ENCODE peak calls at places on chromosome 14, in four cellular contexts. U is transverse colon, V is lower leg skin, G is GM12891. F is an unnamed sample.

GRCh38 chr14:61174395-61175386 is 106.4 kb downstream of the TMEM30B start:
- DNase-seq in U (no peak), V (no peak), G (no peak), F (no peak)

GRCh38 chr14:64685364-64686130 is 18.7 kb upstream of the PLEKHG3 start:
- DNase-seq in U (no peak), V (no peak), G (no peak), F (no peak)

GRCh38 chr14:33570717-33571058 is 380.2 kb downstream of the EGLN3 start:
- DNase-seq in U (no peak), V (no peak), G (no peak), F (no peak)

GRCh38 chr14:33836203-33836894 is 114.5 kb downstream of the EGLN3 start:
- DNase-seq in U (no peak), V (no peak), G (no peak), F (no peak)

GRCh38 chr14:54348923-54349615 is 47.7 kb upstream of the CDKN3 start:
- DNase-seq in U (no peak), V (no peak), G (no peak), F (no peak)

GRCh38 chr14:90263748-90264449 is 7.5 kb downstream of the PSMC1 start:
- DNase-seq in U (no peak), V (no peak), G (no peak), F (no peak)

GRCh38 chr14:98236314-98236713 is 1035.7 kb downstream of the BCL11B start:
- DNase-seq in U (no peak), V (no peak), G (no peak), F (no peak)

GRCh38 chr14:29016050-29016900 is 249.7 kb downstream of the FOXG1 start:
- DNase-seq in U (no peak), V (no peak), G (peak; percentile 3), F (peak; percentile 23)

GRCh38 chr14:69715725-69716482 is 51.0 kb upstream of the SRSF5 start:
- DNase-seq in U (peak; percentile 59), V (peak; percentile 92), G (no peak), F (peak; percentile 50)

GRCh38 chr14:58488550-58488949 is 61.0 kb downstream of the KIAA0586 start:
- DNase-seq in U (no peak), V (no peak), G (no peak), F (no peak)

GRCh38 chr14:88248606-88249005 is 74.5 kb downstream of the KCNK10 start:
- DNase-seq in U (no peak), V (no peak), G (no peak), F (no peak)

GRCh38 chr14:106417224-106418049 is 891.1 kb downstream of the TMEM121 start:
- DNase-seq in U (peak; percentile 61), V (no peak), G (peak; percentile 43), F (peak; percentile 11)

GRCh38 chr14:39376671-39377403 is 55.4 kb downstream of the FBXO33 start:
- DNase-seq in U (no peak), V (no peak), G (no peak), F (no peak)

GRCh38 chr14:31261859-31262739 is 54.5 kb upstream of the HECTD1 start:
- DNase-seq in U (no peak), V (no peak), G (no peak), F (peak; percentile 49)

GRCh38 chr14:32622742-32623141 is 293.6 kb downstream of the AKAP6 start:
- DNase-seq in U (no peak), V (no peak), G (no peak), F (no peak)

GRCh38 chr14:68535404-68536024 is 257.4 kb downstream of the ZFP36L1 start:
- DNase-seq in U (no peak), V (no peak), G (no peak), F (no peak)

GRCh38 chr14:102931580-102932285 is 9.3 kb downstream of the AMN start:
- DNase-seq in U (no peak), V (no peak), G (no peak), F (no peak)

GRCh38 chr14:101823511-101824120 is 62.1 kb downstream of the PPP2R5C start:
- DNase-seq in U (peak; percentile 60), V (no peak), G (no peak), F (no peak)
- TF ChIP-seq POLR2A in U (peak; percentile 59), V (no peak), G (peak; percentile 69), F (peak; percentile 12)

GRCh38 chr14:95327558-95328374 is 8.1 kb upstream of the CLMN start:
- DNase-seq in U (peak; percentile 44), V (no peak), G (peak; percentile 50), F (no peak)
- TF ChIP-seq POLR2A in U (no peak), V (no peak), G (no peak), F (no peak)

DNA sequence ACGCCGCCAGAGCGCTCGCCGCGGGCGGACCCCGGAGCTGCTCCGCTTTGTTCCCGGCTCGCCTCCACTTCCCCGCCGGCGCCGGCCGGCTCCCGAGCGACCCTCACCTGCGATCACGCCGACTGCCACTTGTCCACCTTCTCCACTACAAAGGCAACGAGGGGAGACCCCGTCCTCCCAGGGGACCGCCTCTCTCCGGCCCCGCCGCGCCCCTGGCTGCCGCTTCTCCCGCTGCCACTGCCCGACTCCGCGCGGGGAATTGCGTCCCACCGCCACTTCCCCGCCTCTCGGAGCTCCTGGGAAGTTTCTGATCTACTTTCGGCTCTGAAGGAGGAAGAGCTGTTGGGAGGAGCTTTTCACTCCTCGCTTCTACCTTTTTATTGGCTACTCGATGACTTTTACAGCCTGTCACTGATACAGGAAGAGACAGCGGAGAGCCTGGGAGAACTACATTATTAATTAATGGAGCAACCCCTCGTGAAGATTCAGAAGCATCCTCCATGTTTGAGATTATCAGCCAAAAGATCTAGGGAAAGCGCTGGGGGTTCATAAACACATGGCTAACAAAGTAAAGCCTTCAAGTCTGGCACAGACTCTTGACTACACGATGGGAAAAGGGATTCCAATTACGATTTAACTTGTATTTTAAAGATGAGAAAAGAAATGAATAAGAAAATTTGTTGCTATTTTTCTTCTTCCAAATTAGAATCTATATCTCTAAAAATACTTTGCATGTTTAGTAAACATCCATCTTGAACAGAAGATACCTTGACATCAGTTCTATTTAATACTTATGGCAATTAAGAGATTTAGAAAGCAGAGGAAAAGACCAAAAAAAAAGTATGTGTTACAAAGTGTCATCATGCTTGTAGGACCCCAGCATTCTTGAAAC is at the start of gene BAZ1A:
- DNase-seq in U (peak; percentile 76), V (peak; percentile 95), G (peak; percentile 37), F (peak; percentile 67)
- TF ChIP-seq POLR2A in U (peak; percentile 92), V (peak; percentile 59), G (peak; percentile 70), F (peak; percentile 88)

GRCh38 chr14:21200752-21201461 is 45.0 kb upstream of the OR5AU1 start:
- DNase-seq in U (no peak), V (no peak), G (no peak), F (no peak)

GRCh38 chr14:21202463-21203358 is 46.8 kb upstream of the OR5AU1 start:
- DNase-seq in U (no peak), V (no peak), G (no peak), F (no peak)

GRCh38 chr14:21203470-21204166 is 47.8 kb upstream of the OR5AU1 start:
- DNase-seq in U (no peak), V (no peak), G (no peak), F (no peak)

GRCh38 chr14:21199611-21200570 is 44.0 kb upstream of the OR5AU1 start:
- DNase-seq in U (no peak), V (no peak), G (no peak), F (no peak)

GRCh38 chr14:21201732-21202462 is 46.0 kb upstream of the OR5AU1 start:
- DNase-seq in U (no peak), V (no peak), G (no peak), F (no peak)
- TF ChIP-seq POLR2A in U (no peak), V (no peak), G (no peak), F (no peak)

DNA sequence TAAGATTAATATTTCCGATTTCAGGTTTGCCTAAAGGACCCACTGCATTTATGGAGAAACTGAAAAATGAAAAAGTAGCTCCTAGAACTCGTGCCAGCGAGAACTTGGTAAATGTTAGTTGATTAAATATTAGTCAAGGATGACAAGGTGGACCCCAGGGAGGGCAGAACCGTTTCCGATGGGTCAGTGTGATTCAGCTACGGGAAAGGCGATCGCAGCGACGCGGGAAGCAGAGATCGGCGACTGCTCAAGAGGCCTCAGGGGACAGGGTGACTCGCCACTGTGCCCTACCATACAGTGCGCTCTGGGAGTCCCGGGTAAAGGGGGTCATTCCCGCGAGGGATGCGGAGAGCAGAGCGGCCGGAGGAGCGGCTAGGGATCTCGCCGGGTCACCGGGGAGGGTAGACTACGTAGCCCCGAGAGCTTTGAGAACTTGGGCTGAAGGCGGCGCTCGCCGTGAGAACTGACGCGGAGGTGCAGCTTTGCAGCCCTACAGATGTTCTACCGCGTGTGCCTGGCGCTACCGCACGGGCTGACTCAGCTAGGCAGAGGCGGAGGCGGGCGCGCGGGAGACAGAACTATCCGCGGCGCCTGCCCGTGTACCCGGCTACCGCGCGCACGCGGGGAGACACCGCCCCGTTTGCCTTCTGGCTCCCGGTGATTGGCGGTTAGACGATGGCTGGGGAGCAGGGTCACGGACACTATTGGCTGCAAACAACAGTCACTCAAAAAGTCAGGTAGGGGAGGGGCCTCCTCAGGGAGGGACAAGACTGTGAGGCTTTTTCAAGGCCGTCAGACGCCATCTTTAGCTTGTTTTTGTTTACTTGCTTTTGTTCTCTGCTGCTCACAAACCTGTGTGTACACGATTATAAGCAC is 3.2 kb downstream of the C14orf93 start:
- DNase-seq in U (peak; percentile 97), V (peak; percentile 99), G (peak; percentile 80), F (peak; percentile 96)
- TF ChIP-seq POLR2A in U (peak; percentile 91), V (no peak), G (peak; percentile 86), F (peak; percentile 92)

GRCh38 chr14:77025744-77026165 is 2.8 kb downstream of the IRF2BPL start:
- DNase-seq in U (no peak), V (no peak), G (no peak), F (peak; percentile 38)

GRCh38 chr14:77026930-77027537 is 1.5 kb downstream of the IRF2BPL start:
- DNase-seq in U (no peak), V (no peak), G (peak; percentile 62), F (peak; percentile 64)

GRCh38 chr14:77026166-77026929 is 2.2 kb downstream of the IRF2BPL start:
- DNase-seq in U (no peak), V (no peak), G (no peak), F (peak; percentile 53)

GRCh38 chr14:77027538-77028383 is 747 bp downstream of the IRF2BPL start:
- DNase-seq in U (peak; percentile 75), V (peak; percentile 94), G (peak; percentile 54), F (peak; percentile 73)

GRCh38 chr14:77028384-77029246 is at the start of gene IRF2BPL:
- DNase-seq in U (peak; percentile 99), V (peak; percentile 99), G (peak; percentile 91), F (peak; percentile 99)
- TF ChIP-seq POLR2A in U (peak; percentile 93), V (peak; percentile 67), G (peak; percentile 86), F (peak; percentile 91)

DNA sequence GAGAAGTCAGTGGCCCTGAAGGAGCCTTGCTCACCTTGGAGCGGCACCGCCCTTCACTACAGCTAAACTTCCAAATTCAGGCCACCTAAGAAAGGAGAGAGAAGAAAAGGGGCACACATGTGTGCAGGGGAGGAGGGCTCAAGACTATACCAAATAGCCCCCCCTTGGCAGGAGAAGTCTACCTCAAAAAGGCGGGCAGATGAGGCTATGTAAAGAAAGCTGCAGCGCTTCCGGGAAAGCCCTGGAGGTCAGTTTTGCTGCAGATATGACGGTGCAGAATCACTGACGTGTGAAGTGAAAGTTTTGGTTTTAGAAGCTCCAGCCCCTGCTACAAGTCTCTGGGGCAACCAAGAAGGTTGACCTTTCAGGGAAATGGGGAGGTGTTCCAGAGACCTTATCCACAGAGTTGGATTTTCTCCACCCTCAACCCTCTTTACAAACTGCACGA is 48.2 kb upstream of the PNMA1 start:
- DNase-seq in U (peak; percentile 70), V (no peak), G (no peak), F (no peak)
- TF ChIP-seq POLR2A in U (no peak), V (no peak), G (peak; percentile 50), F (no peak)